ENCODE peak calls at places on chromosomes 4 and X, in four cellular contexts. R, X, L and J are unnamed samples.

GRCh38 chrX:104136241-104137019 is 20.4 kb downstream of the SLC25A53 start:
- DNase-seq in R (peak), X (peak), L (peak), J (peak)

GRCh38 chr4:25523405-25523804 is 132.2 kb upstream of the SLC34A2 start:
- DNase-seq in R (no peak), X (no peak), L (no peak), J (no peak)

GRCh38 chrX:18210470-18210869 is 10.2 kb downstream of the BEND2 start:
- DNase-seq in R (no peak), X (no peak), L (peak), J (no peak)

GRCh38 chr4:147003956-147004580 is 58.4 kb upstream of the TTC29 start:
- DNase-seq in R (no peak), X (no peak), L (no peak), J (no peak)

GRCh38 chrX:112668476-112669404 is 11.0 kb downstream of the LHFPL1 start:
- DNase-seq in R (no peak), X (no peak), L (no peak), J (no peak)

GRCh38 chr4:3767569-3768288 is 1.5 kb downstream of the ADRA2C start:
- DNase-seq in R (peak), X (no peak), L (no peak), J (peak)

GRCh38 chrX:88202149-88202548 is 544.9 kb upstream of the CPXCR1 start:
- DNase-seq in R (no peak), X (no peak), L (no peak), J (no peak)

GRCh38 chr4:175531405-175532091 is 280.5 kb downstream of the GPM6A start:
- DNase-seq in R (no peak), X (no peak), L (no peak), J (peak)

GRCh38 chr4:149166365-149166764 is 649.3 kb downstream of the IQCM start:
- DNase-seq in R (no peak), X (no peak), L (no peak), J (no peak)

GRCh38 chr4:113445286-113445685 is 316.3 kb downstream of the CAMK2D start:
- DNase-seq in R (no peak), X (no peak), L (no peak), J (peak)

GRCh38 chr4:8285976-8286718 is 16.6 kb downstream of the HTRA3 start:
- DNase-seq in R (no peak), X (no peak), L (no peak), J (no peak)

GRCh38 chrX:123833387-123833786 is 26.5 kb upstream of the XIAP start:
- DNase-seq in R (peak), X (peak), L (peak), J (peak)

GRCh38 chr4:38759077-38759789 is 23.6 kb downstream of the TLR10 start:
- DNase-seq in R (peak), X (no peak), L (peak), J (peak)

GRCh38 chr4:109739547-109739946 is 9.7 kb upstream of the PLA2G12A start:
- DNase-seq in R (no peak), X (no peak), L (no peak), J (peak)

GRCh38 chr4:109733728-109734127 is 3.9 kb upstream of the PLA2G12A start:
- DNase-seq in R (no peak), X (no peak), L (no peak), J (no peak)

GRCh38 chr4:109735566-109736454 is 5.9 kb upstream of the PLA2G12A start:
- DNase-seq in R (no peak), X (no peak), L (no peak), J (no peak)

DNA sequence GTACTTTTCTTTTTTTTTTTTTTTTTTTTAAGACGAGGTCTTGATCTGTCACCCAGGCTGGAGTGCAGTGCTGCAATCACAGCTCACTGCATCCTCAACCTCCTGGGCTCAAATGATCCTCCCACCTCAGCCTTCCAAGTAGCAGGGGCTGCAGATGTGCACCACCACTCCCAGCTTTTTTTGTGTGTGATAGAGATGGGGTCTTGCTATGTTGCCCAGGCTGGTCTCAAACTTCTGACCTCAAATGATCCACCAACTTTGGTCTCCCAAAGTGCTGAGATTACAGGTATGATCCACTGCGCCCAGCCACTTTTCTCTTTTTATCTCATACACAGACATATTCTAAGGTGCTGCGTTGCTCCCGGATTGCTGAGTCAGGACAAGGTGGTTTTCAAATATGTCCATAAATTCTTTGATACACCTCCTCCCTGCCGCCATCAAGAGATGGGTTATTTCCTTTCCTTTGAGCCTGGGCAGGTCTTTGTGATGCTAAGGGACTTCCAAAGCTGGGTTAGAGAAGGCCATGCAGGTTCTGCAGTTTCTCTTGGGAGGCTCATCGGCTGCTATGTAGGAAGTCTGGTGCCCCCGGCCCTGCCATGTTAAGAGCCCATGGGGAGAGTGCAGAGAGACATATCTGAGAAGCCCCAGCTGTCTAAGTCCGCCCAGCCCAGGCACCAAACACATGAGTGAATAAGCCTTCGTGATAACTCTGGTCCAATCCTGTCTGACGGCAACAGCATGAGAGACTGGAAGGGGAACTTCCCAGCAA is 8.4 kb upstream of the PLA2G12A start:
- DNase-seq in R (no peak), X (no peak), L (no peak), J (no peak)
- H3K9ac ChIP-seq in R (no peak), X (no peak), L (no peak), J (no peak)

GRCh38 chrX:46770817-46771163 is 11.9 kb upstream of the SLC9A7 start:
- DNase-seq in R (no peak), X (no peak), L (no peak), J (peak)

GRCh38 chrX:46770006-46770816 is 11.3 kb upstream of the SLC9A7 start:
- DNase-seq in R (no peak), X (no peak), L (no peak), J (peak)
- H3K9ac ChIP-seq in R (peak), X (no peak), L (no peak), J (peak)

GRCh38 chr4:145218251-145218650 is 37.9 kb upstream of the OTUD4 start:
- DNase-seq in R (no peak), X (no peak), L (peak), J (no peak)
- H3K9ac ChIP-seq in R (no peak), X (no peak), L (no peak), J (no peak)

DNA sequence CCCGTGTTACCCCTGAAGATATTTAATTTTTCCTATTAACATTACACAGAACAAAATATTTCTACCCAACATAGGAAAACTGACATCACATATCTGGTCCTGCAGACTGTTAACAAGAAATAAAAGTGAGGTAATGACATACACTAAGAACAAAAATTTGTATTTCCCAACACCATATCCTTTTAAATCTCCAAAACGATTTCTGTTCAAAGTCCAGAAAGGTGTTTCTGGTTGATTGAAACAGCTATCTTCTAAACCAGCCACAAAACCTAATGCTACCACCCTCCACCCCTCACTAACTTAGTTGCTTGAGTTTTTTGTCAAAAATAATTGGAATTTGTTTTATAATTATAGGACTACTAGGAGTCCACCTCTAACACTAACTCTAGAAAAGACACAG is 7.1 kb downstream of the ANKRD50 start:
- DNase-seq in R (no peak), X (no peak), L (no peak), J (no peak)
- H3K9ac ChIP-seq in R (no peak), X (no peak), L (no peak), J (no peak)

DNA sequence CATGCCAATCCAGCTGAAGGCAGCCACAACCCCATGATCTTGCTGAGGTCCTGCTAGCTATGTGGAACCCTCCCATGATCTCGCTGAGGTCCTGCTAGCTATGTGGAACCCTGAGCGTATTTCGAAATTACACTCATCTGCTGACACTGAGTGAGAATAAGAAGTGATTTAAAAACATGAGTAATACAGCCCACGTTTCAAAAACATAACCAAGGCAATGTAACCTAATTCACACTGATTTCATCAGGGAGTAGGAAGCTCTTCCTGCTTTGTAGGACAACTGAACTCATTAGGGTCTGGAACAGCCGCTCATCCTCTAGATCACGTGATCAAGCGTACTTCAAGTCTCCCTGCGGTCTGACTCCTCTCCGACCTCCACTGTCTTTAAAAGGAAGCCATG is 137.9 kb downstream of the NSUN7 start:
- DNase-seq in R (no peak), X (no peak), L (no peak), J (no peak)
- H3K9ac ChIP-seq in R (no peak), X (no peak), L (no peak), J (no peak)

DNA sequence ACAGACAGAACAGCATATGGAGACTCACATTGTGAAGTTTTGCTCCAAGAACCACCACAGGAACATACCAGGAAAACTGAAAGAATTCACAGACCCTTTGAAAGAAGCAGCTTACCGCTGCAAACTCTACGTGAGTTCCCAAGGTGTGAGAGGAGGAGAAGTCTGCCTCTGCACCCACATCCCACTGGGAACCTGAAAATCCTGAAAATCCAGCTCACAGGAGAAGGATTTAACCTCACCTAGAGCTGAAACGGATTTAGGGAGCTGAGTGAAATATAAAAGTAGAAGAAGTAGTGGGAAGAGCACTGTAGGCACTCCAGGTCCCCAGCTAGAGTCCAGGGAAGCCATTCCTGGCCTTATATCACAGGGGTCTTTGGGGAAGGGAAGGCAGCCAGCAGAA is 80.0 kb downstream of the FHIP1A start:
- DNase-seq in R (no peak), X (no peak), L (no peak), J (no peak)
- H3K9ac ChIP-seq in R (no peak), X (no peak), L (no peak), J (no peak)

GRCh38 chrX:31420302-31420701 is 348.5 kb upstream of the FTHL17 start:
- DNase-seq in R (no peak), X (no peak), L (no peak), J (no peak)
- H3K9ac ChIP-seq in R (no peak), X (no peak), L (no peak), J (no peak)

GRCh38 chr4:13654158-13654797 is 26.8 kb upstream of the BOD1L1 start:
- DNase-seq in R (peak), X (no peak), L (peak), J (peak)

GRCh38 chr4:13656569-13656988 is 29.1 kb upstream of the BOD1L1 start:
- DNase-seq in R (peak), X (no peak), L (peak), J (peak)

GRCh38 chr4:13659341-13660070 is 32.0 kb upstream of the BOD1L1 start:
- DNase-seq in R (peak), X (no peak), L (no peak), J (no peak)

GRCh38 chr4:13653356-13653755 is 25.8 kb upstream of the BOD1L1 start:
- DNase-seq in R (no peak), X (no peak), L (no peak), J (no peak)

DNA sequence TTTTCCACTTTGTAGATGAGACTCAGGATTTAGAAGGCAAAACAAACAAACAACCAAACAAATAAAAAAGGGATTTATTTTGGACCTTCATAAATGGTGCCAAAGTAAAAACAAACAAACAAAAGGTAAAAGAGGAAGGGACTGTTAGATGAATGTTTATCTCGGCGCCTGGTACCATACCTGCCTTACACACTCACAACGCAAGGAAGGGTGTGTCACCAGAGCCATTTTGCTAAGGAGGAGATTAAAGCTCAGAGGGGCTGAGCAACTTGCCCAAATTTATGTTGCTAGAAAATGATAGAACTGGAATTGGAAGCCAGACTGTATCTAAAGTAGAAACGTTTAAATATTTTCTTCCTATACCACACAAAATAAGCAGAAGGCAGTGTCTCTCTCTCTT is 29.5 kb upstream of the BOD1L1 start:
- DNase-seq in R (no peak), X (no peak), L (no peak), J (no peak)
- H3K9ac ChIP-seq in R (no peak), X (no peak), L (peak), J (no peak)